ENCODE peak calls at places on chromosomes 1 and 21, in four cellular contexts. O is stimulated activated CD4-positive, alpha-beta T cell treated with anti-CD3 and anti-CD28 coated beads, Interleukin-1b, Interleukin-23, amount 100 ng/mL, for 4 hours; B is GM04503; H is stimulated activated CD8-positive, alpha-beta memory T cell treated with anti-CD3 and anti-CD28 coated beads, Interleukin-4, amount 100 ng/mL, for 24 hours. Q is an unnamed sample.

GRCh38 chr1:229199892-229200291 is 71.0 kb upstream of the RAB4A start:
- DNase-seq in H (no peak), O (no peak), B (no peak), Q (no peak)

GRCh38 chr1:17564458-17565393 is 25.2 kb downstream of the ARHGEF10L start:
- DNase-seq in B (no peak), H (no peak), O (no peak), Q (no peak)

GRCh38 chr21:44383216-44383615 is 29.8 kb downstream of the TRPM2 start:
- DNase-seq in H (no peak), O (no peak), B (no peak), Q (no peak)

GRCh38 chr21:25916226-25916625 is 181.5 kb downstream of the GABPA start:
- DNase-seq in B (no peak), H (no peak), O (no peak), Q (no peak)

GRCh38 chr1:40337448-40337847 is 20.4 kb upstream of the COL9A2 start:
- DNase-seq in B (no peak), O (no peak), H (no peak), Q (no peak)

GRCh38 chr1:111334169-111334568 is 43.5 kb downstream of the CHIA start:
- DNase-seq in B (no peak), H (no peak), O (peak), Q (peak)

GRCh38 chr1:93679546-93679945 is 2.1 kb downstream of the BCAR3 start:
- DNase-seq in H (no peak), O (no peak), B (no peak), Q (no peak)

GRCh38 chr1:187471555-187471954 is 642.8 kb downstream of the PLA2G4A start:
- DNase-seq in O (no peak), B (no peak), H (no peak), Q (no peak)

GRCh38 chr1:79044974-79045650 is 38.6 kb upstream of the ADGRL4 start:
- DNase-seq in B (no peak), O (no peak), H (no peak), Q (no peak)

GRCh38 chr1:219585837-219586465 is 27.0 kb downstream of the ZC3H11B start:
- DNase-seq in B (no peak), O (no peak), H (no peak), Q (no peak)

GRCh38 chr1:231584117-231584516 is 42.5 kb upstream of the DISC1 start:
- DNase-seq in O (no peak), H (no peak), B (peak), Q (no peak)

GRCh38 chr1:1600861-1601563 is 1.1 kb upstream of the FNDC10 start:
- DNase-seq in B (no peak), O (no peak), H (no peak), Q (no peak)